ENCODE peak calls at places on chromosomes 11 and 22, in seven cellular contexts. One of them, this sample, is unnamed.

GRCh38 chr11:3130269-3131071 is 34.6 kb downstream of the OSBPL5 start:
- DNase-seq in mammary epithelial cell: peak
- DNase-seq in CD8-positive, alpha-beta T cell: no peak
- DNase-seq in fibroblast of the aortic adventitia: no peak
- DNase-seq in CD4-positive, alpha-beta T cell: no peak
- DNase-seq in GM12865: no peak
- DNase-seq in kidney: peak
- DNase-seq in this sample: peak

GRCh38 chr22:19431641-19432091 is at the start of gene HIRA:
- DNase-seq in mammary epithelial cell: peak
- DNase-seq in CD8-positive, alpha-beta T cell: peak
- DNase-seq in fibroblast of the aortic adventitia: peak
- DNase-seq in CD4-positive, alpha-beta T cell: peak
- DNase-seq in GM12865: peak
- DNase-seq in kidney: peak
- DNase-seq in this sample: peak

GRCh38 chr11:128942272-128942612 is 429 bp downstream of the TP53AIP1 start:
- DNase-seq in mammary epithelial cell: no peak
- DNase-seq in CD8-positive, alpha-beta T cell: no peak
- DNase-seq in fibroblast of the aortic adventitia: no peak
- DNase-seq in CD4-positive, alpha-beta T cell: no peak
- DNase-seq in GM12865: no peak
- DNase-seq in kidney: no peak
- DNase-seq in this sample: no peak

GRCh38 chr22:27790396-27791216 is 10.9 kb downstream of the MN1 start:
- DNase-seq in mammary epithelial cell: no peak
- DNase-seq in CD8-positive, alpha-beta T cell: no peak
- DNase-seq in fibroblast of the aortic adventitia: peak
- DNase-seq in CD4-positive, alpha-beta T cell: no peak
- DNase-seq in GM12865: no peak
- DNase-seq in kidney: no peak
- DNase-seq in this sample: no peak

GRCh38 chr22:41563051-41563711 is 2.4 kb downstream of the CSDC2 start:
- DNase-seq in mammary epithelial cell: peak
- DNase-seq in CD8-positive, alpha-beta T cell: no peak
- DNase-seq in fibroblast of the aortic adventitia: peak
- DNase-seq in CD4-positive, alpha-beta T cell: no peak
- DNase-seq in GM12865: no peak
- DNase-seq in kidney: no peak
- DNase-seq in this sample: peak

GRCh38 chr11:119371778-119372182 is 9.7 kb downstream of the USP2 start:
- DNase-seq in mammary epithelial cell: no peak
- DNase-seq in CD8-positive, alpha-beta T cell: no peak
- DNase-seq in fibroblast of the aortic adventitia: no peak
- DNase-seq in CD4-positive, alpha-beta T cell: no peak
- DNase-seq in GM12865: no peak
- DNase-seq in kidney: peak
- DNase-seq in this sample: peak

GRCh38 chr11:24513837-24514594 is 17.2 kb downstream of the LUZP2 start:
- DNase-seq in mammary epithelial cell: no peak
- DNase-seq in CD8-positive, alpha-beta T cell: no peak
- DNase-seq in fibroblast of the aortic adventitia: no peak
- DNase-seq in CD4-positive, alpha-beta T cell: no peak
- DNase-seq in GM12865: no peak
- DNase-seq in kidney: no peak
- DNase-seq in this sample: no peak

GRCh38 chr11:73383249-73384126 is 7.3 kb downstream of the RELT start:
- DNase-seq in mammary epithelial cell: no peak
- DNase-seq in CD8-positive, alpha-beta T cell: no peak
- DNase-seq in fibroblast of the aortic adventitia: no peak
- DNase-seq in CD4-positive, alpha-beta T cell: no peak
- DNase-seq in GM12865: peak
- DNase-seq in kidney: no peak
- DNase-seq in this sample: peak

GRCh38 chr11:124902616-124903015 is 5.0 kb upstream of the ROBO4 start:
- DNase-seq in mammary epithelial cell: peak
- DNase-seq in CD8-positive, alpha-beta T cell: no peak
- DNase-seq in fibroblast of the aortic adventitia: no peak
- DNase-seq in CD4-positive, alpha-beta T cell: no peak
- DNase-seq in GM12865: no peak
- DNase-seq in kidney: no peak
- DNase-seq in this sample: peak

GRCh38 chr11:29300441-29300840 is 716.4 kb downstream of the KCNA4 start:
- DNase-seq in mammary epithelial cell: peak
- DNase-seq in CD8-positive, alpha-beta T cell: no peak
- DNase-seq in fibroblast of the aortic adventitia: peak
- DNase-seq in CD4-positive, alpha-beta T cell: no peak
- DNase-seq in GM12865: no peak
- DNase-seq in kidney: no peak
- DNase-seq in this sample: no peak

GRCh38 chr11:94809251-94809650 is 41.1 kb downstream of the AMOTL1 start:
- DNase-seq in mammary epithelial cell: no peak
- DNase-seq in CD8-positive, alpha-beta T cell: no peak
- DNase-seq in fibroblast of the aortic adventitia: no peak
- DNase-seq in CD4-positive, alpha-beta T cell: no peak
- DNase-seq in GM12865: no peak
- DNase-seq in kidney: no peak
- DNase-seq in this sample: no peak

GRCh38 chr11:2357246-2357645 is 19.9 kb upstream of the CD81 start:
- DNase-seq in mammary epithelial cell: no peak
- DNase-seq in CD8-positive, alpha-beta T cell: no peak
- DNase-seq in fibroblast of the aortic adventitia: no peak
- DNase-seq in CD4-positive, alpha-beta T cell: no peak
- DNase-seq in GM12865: no peak
- DNase-seq in kidney: no peak
- DNase-seq in this sample: no peak

GRCh38 chr11:118530683-118531596 is at the start of gene TMEM25:
- DNase-seq in mammary epithelial cell: peak
- DNase-seq in CD8-positive, alpha-beta T cell: peak
- DNase-seq in fibroblast of the aortic adventitia: peak
- DNase-seq in CD4-positive, alpha-beta T cell: peak
- DNase-seq in GM12865: peak
- DNase-seq in kidney: peak
- DNase-seq in this sample: no peak

GRCh38 chr22:22431271-22432220 is 77.0 kb downstream of the ZNF280B start:
- DNase-seq in mammary epithelial cell: peak
- DNase-seq in CD8-positive, alpha-beta T cell: peak
- DNase-seq in fibroblast of the aortic adventitia: peak
- DNase-seq in CD4-positive, alpha-beta T cell: peak
- DNase-seq in GM12865: peak
- DNase-seq in kidney: no peak
- DNase-seq in this sample: peak

GRCh38 chr11:57514538-57515331 is 767 bp downstream of the SLC43A1 start:
- DNase-seq in mammary epithelial cell: no peak
- DNase-seq in CD8-positive, alpha-beta T cell: peak
- DNase-seq in fibroblast of the aortic adventitia: peak
- DNase-seq in CD4-positive, alpha-beta T cell: peak
- DNase-seq in GM12865: peak
- DNase-seq in kidney: peak
- DNase-seq in this sample: no peak

GRCh38 chr22:44188986-44189630 is 8.4 kb downstream of the PARVG start:
- DNase-seq in mammary epithelial cell: no peak
- DNase-seq in CD8-positive, alpha-beta T cell: no peak
- DNase-seq in fibroblast of the aortic adventitia: no peak
- DNase-seq in CD4-positive, alpha-beta T cell: no peak
- DNase-seq in GM12865: no peak
- DNase-seq in kidney: peak
- DNase-seq in this sample: no peak

GRCh38 chr11:108975641-108976071 is 310.8 kb downstream of the DDX10 start:
- DNase-seq in mammary epithelial cell: no peak
- DNase-seq in CD8-positive, alpha-beta T cell: no peak
- DNase-seq in fibroblast of the aortic adventitia: no peak
- DNase-seq in CD4-positive, alpha-beta T cell: no peak
- DNase-seq in GM12865: no peak
- DNase-seq in kidney: no peak
- DNase-seq in this sample: no peak

GRCh38 chr11:57476883-57477506 is 16.7 kb downstream of the RTN4RL2 start:
- DNase-seq in mammary epithelial cell: peak
- DNase-seq in CD8-positive, alpha-beta T cell: no peak
- DNase-seq in fibroblast of the aortic adventitia: no peak
- DNase-seq in CD4-positive, alpha-beta T cell: peak
- DNase-seq in GM12865: peak
- DNase-seq in kidney: peak
- DNase-seq in this sample: no peak

GRCh38 chr11:92505689-92506088 is 281.1 kb downstream of the FAT3 start:
- DNase-seq in mammary epithelial cell: no peak
- DNase-seq in CD8-positive, alpha-beta T cell: no peak
- DNase-seq in fibroblast of the aortic adventitia: no peak
- DNase-seq in CD4-positive, alpha-beta T cell: no peak
- DNase-seq in GM12865: no peak
- DNase-seq in kidney: no peak
- DNase-seq in this sample: peak

GRCh38 chr11:77100166-77101042 is 2.2 kb upstream of the OMP start:
- DNase-seq in mammary epithelial cell: no peak
- DNase-seq in CD8-positive, alpha-beta T cell: no peak
- DNase-seq in fibroblast of the aortic adventitia: no peak
- DNase-seq in CD4-positive, alpha-beta T cell: no peak
- DNase-seq in GM12865: no peak
- DNase-seq in kidney: peak
- DNase-seq in this sample: no peak

GRCh38 chr11:69371731-69372588 is 78.0 kb downstream of the MYEOV start:
- DNase-seq in mammary epithelial cell: no peak
- DNase-seq in CD8-positive, alpha-beta T cell: no peak
- DNase-seq in fibroblast of the aortic adventitia: no peak
- DNase-seq in CD4-positive, alpha-beta T cell: no peak
- DNase-seq in GM12865: no peak
- DNase-seq in kidney: no peak
- DNase-seq in this sample: no peak

DNA sequence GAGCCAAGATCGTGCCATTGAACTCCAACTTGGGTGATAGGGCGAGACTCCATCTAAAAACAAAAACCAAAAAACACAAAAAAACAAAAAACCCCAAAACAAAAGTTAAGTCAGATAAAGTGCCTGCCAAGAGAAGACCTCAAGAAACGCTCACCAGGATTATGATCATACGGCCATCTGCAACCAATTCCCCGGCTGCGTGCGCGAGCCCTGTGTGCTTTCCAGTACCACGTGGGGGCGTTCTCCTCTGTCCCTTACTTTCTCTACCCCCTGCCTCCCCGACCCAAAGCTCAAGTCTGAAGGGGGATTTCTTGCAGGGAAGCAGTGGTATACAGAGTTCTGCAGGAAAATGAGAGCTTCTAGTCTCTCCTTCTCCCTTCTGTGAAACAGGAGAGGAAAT is 10.5 kb upstream of the RPS19BP1 start:
- DNase-seq in mammary epithelial cell: no peak
- DNase-seq in CD8-positive, alpha-beta T cell: no peak
- DNase-seq in fibroblast of the aortic adventitia: no peak
- DNase-seq in CD4-positive, alpha-beta T cell: no peak
- DNase-seq in GM12865: peak
- DNase-seq in kidney: no peak
- DNase-seq in this sample: no peak
- TF ChIP-seq CTCF in mammary epithelial cell: peak
- TF ChIP-seq CTCF in CD8-positive, alpha-beta T cell: no peak
- TF ChIP-seq CTCF in fibroblast of the aortic adventitia: peak
- TF ChIP-seq CTCF in CD4-positive, alpha-beta T cell: no peak
- TF ChIP-seq CTCF in GM12865: peak
- TF ChIP-seq CTCF in kidney: no peak
- TF ChIP-seq CTCF in this sample: peak

GRCh38 chr22:36528795-36529718 is at the start of gene EIF3D:
- DNase-seq in mammary epithelial cell: peak
- DNase-seq in CD8-positive, alpha-beta T cell: peak
- DNase-seq in fibroblast of the aortic adventitia: peak
- DNase-seq in CD4-positive, alpha-beta T cell: peak
- DNase-seq in GM12865: peak
- DNase-seq in kidney: peak
- DNase-seq in this sample: peak
- TF ChIP-seq CTCF in mammary epithelial cell: peak
- TF ChIP-seq CTCF in CD8-positive, alpha-beta T cell: no peak
- TF ChIP-seq CTCF in fibroblast of the aortic adventitia: no peak
- TF ChIP-seq CTCF in CD4-positive, alpha-beta T cell: no peak
- TF ChIP-seq CTCF in GM12865: no peak
- TF ChIP-seq CTCF in kidney: no peak
- TF ChIP-seq CTCF in this sample: no peak

DNA sequence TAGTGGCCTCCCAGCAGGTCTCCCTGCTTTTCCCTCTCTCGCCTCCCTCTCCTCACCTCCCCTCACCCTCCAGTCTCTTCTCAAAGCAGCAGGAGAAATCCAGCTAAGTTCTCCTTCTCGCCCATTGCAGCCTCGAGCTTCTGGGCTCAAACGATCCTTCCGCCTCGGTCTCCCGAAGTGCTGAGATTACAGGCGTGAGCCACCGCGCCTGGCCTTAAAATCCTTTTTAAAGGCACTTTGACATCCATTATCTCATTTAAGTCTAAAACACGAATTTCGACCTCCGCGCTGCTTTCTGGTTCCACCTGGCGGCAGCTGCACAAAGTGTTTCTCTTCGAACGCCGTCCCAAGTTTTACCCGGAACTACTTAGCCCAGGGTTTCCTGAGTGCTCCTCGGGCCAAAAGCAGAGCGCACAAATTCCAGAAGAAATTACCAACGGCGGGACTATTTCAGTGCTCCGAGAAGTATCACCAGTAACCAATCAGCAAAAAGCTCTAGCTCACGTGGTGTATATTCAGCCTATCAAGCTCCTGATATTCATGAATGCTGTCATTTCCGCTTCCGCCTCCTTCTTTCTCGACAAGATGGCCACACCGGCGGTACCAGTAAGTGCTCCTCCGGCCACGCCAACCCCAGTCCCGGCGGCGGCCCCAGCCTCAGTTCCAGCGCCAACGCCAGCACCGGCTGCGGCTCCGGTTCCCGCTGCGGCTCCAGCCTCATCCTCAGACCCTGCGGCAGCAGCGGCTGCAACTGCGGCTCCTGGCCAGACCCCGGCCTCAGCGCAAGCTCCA is at the start of gene EIF3F:
- DNase-seq in mammary epithelial cell: peak
- DNase-seq in CD8-positive, alpha-beta T cell: peak
- DNase-seq in fibroblast of the aortic adventitia: peak
- DNase-seq in CD4-positive, alpha-beta T cell: peak
- DNase-seq in GM12865: peak
- DNase-seq in kidney: peak
- DNase-seq in this sample: peak
- TF ChIP-seq CTCF in mammary epithelial cell: peak
- TF ChIP-seq CTCF in CD8-positive, alpha-beta T cell: peak
- TF ChIP-seq CTCF in fibroblast of the aortic adventitia: peak
- TF ChIP-seq CTCF in CD4-positive, alpha-beta T cell: peak
- TF ChIP-seq CTCF in GM12865: peak
- TF ChIP-seq CTCF in kidney: peak
- TF ChIP-seq CTCF in this sample: peak

DNA sequence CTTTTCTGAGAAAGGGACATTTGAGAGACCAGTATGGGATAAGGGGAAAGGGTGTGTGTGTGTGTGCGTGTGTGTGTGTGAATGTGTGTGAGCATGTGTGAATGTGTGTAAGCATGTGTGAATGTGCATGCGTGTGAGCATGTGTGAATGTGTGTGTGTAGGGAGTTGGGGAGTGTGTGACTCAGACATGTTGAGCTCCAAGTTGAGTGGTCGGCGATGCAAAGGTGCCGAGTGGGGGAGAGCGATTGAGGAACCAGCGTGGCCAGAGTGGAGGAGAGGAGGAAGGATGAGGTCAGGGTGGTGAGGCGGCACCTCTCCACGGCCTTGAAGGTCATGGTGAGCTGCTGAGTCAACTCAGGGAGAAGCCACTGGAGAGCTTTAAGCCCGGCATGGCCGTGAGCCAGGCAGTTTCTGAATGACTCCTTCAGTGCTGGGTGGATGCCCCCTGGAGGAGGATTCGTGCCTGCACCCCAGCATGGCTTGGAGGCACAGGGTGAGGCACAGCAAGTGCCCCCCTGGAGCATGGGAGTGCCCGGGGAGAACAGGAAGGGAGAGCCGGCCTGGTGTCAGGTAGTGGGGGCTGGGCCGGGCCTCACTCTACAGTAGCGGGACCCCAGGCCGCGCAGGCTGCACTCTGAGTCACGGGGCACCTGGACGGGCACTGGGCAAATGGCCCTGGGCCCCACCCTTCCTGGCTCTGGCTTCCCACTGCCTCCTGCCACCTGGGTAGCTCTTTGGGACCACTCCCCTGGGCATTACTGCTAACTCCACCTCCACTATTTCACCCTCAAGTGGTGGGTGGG is 8.2 kb upstream of the CCDC88B start:
- DNase-seq in mammary epithelial cell: peak
- DNase-seq in CD8-positive, alpha-beta T cell: peak
- DNase-seq in fibroblast of the aortic adventitia: peak
- DNase-seq in CD4-positive, alpha-beta T cell: peak
- DNase-seq in GM12865: peak
- DNase-seq in kidney: peak
- DNase-seq in this sample: peak
- TF ChIP-seq CTCF in mammary epithelial cell: peak
- TF ChIP-seq CTCF in CD8-positive, alpha-beta T cell: peak
- TF ChIP-seq CTCF in fibroblast of the aortic adventitia: peak
- TF ChIP-seq CTCF in CD4-positive, alpha-beta T cell: peak
- TF ChIP-seq CTCF in GM12865: peak
- TF ChIP-seq CTCF in kidney: peak
- TF ChIP-seq CTCF in this sample: peak